ENCODE peak calls at places on chromosomes 4 and X, in seven cellular contexts. W is activated naive CD4-positive, alpha-beta T cell treated with Interleukin-2 at 50 U/mL for 16 hours; U is retina; K is substantia nigra; L is anterior cingulate cortex; N is stimulated activated CD8-positive, alpha-beta memory T cell treated with anti-CD3 and anti-CD28 coated beads, Interleukin-2, amount 100 ng/mL, for 1 hour; Y is nephron progenitor cell. J is an unnamed sample.

GRCh38 chrX:57821703-57822375 is 88.4 kb downstream of the ZXDA start:
- DNase-seq in W (no peak), L (peak), Y (no peak), N (no peak), U (peak), K (peak), J (peak)

GRCh38 chr4:158805628-158806471 is 37.0 kb downstream of the FNIP2 start:
- DNase-seq in Y (no peak), L (no peak), U (peak), K (no peak), W (no peak), N (no peak), J (no peak)

GRCh38 chrX:123215397-123216089 is 31.5 kb downstream of the GRIA3 start:
- DNase-seq in U (no peak), W (no peak), L (peak), K (peak), N (no peak), Y (no peak), J (no peak)

GRCh38 chrX:110108381-110108796 is 105.5 kb downstream of the TMEM164 start:
- DNase-seq in L (no peak), N (no peak), W (no peak), Y (no peak), U (no peak), K (no peak), J (no peak)

GRCh38 chr4:143417679-143418403 is 81.2 kb downstream of the GAB1 start:
- DNase-seq in N (no peak), W (no peak), L (no peak), K (no peak), Y (no peak), U (no peak), J (no peak)

GRCh38 chr4:13990596-13991589 is 363.4 kb upstream of the BOD1L1 start:
- DNase-seq in N (no peak), Y (peak), U (peak), L (no peak), K (no peak), W (no peak), J (no peak)

GRCh38 chrX:848366-848765 is 217.8 kb downstream of the SHOX start:
- DNase-seq in W (no peak), Y (peak), N (no peak), L (no peak), K (no peak), U (no peak), J (no peak)

GRCh38 chr4:79598801-79599200 is 190.8 kb upstream of the GK2 start:
- DNase-seq in Y (no peak), W (no peak), U (no peak), L (no peak), K (no peak), N (no peak), J (no peak)

GRCh38 chrX:55120767-55121358 is 32.0 kb downstream of the PAGE2 start:
- DNase-seq in K (no peak), N (no peak), L (no peak), U (no peak), W (no peak), Y (no peak), J (peak)

GRCh38 chr4:7803992-7804758 is 135.5 kb downstream of the AFAP1 start:
- DNase-seq in K (peak), L (peak), W (peak), Y (peak), N (peak), U (peak), J (peak)

GRCh38 chrX:30666094-30666493 is 12.9 kb downstream of the GK start:
- DNase-seq in K (no peak), N (no peak), L (no peak), U (no peak), W (no peak), Y (no peak), J (no peak)

GRCh38 chr4:125639182-125639621 is 324.4 kb downstream of the FAT4 start:
- DNase-seq in U (peak), N (no peak), Y (peak), L (no peak), W (no peak), K (no peak), J (peak)

GRCh38 chr4:105184316-105184988 is 37.8 kb downstream of the TET2 start:
- DNase-seq in Y (no peak), L (no peak), N (no peak), K (no peak), U (no peak), W (no peak), J (peak)

GRCh38 chr4:54099287-54099958 is 540 bp upstream of the GSX2 start:
- DNase-seq in U (peak), N (no peak), L (no peak), K (no peak), W (no peak), Y (peak), J (peak)

GRCh38 chr4:112234952-112235609 is 3.5 kb downstream of the AP1AR start:
- DNase-seq in Y (peak), W (peak), N (no peak), U (peak), K (peak), L (peak), J (peak)

GRCh38 chr4:25590171-25590570 is 65.5 kb upstream of the SLC34A2 start:
- DNase-seq in U (no peak), N (no peak), Y (no peak), K (no peak), W (no peak), L (no peak), J (peak)

GRCh38 chrX:72054776-72055495 is 76.8 kb downstream of the RTL5 start:
- DNase-seq in K (no peak), L (peak), U (peak), Y (no peak), N (no peak), W (no peak), J (no peak)

GRCh38 chr4:2370597-2371320 is 47.7 kb downstream of the ZFYVE28 start:
- DNase-seq in K (no peak), L (no peak), N (no peak), Y (no peak), U (no peak), W (no peak), J (no peak)

GRCh38 chr4:151485541-151486131 is 76.7 kb downstream of the FHIP1A start:
- DNase-seq in K (no peak), N (no peak), U (no peak), W (no peak), Y (no peak), L (no peak), J (peak)

GRCh38 chr4:158313566-158313965 is 103.3 kb downstream of the TMEM144 start:
- DNase-seq in U (no peak), L (no peak), W (no peak), Y (no peak), K (no peak), N (no peak), J (peak)

GRCh38 chr4:89496851-89497250 is 189.3 kb upstream of the GPRIN3 start:
- DNase-seq in W (no peak), K (no peak), U (no peak), N (no peak), L (no peak), Y (no peak), J (peak)

GRCh38 chrX:152907084-152907651 is 9.3 kb downstream of the ZNF185 start:
- DNase-seq in W (no peak), L (no peak), U (peak), N (no peak), Y (peak), K (no peak), J (peak)